ENCODE peak calls at places on chromosomes 2 and 18, in six cellular contexts. U is neural progenitor cell, O is left ventricle myocardium inferior, N is body of pancreas, P is pancreas, E is HepG2. K is an unnamed sample. For H3K4me1, the result is how much of the 10 kb centered on the place peaks cover.

GRCh38 chr2:49044680-49045079 is 109.6 kb downstream of the FSHR start:
- DNase-seq in U (peak), O (no peak), N (no peak), P (no peak), E (peak), K (no peak)

GRCh38 chr2:46521215-46521683 is 41.9 kb downstream of the TMEM247 start:
- DNase-seq in U (no peak), O (peak), N (peak), P (peak), E (no peak), K (peak)

GRCh38 chr2:25115902-25116301 is 52.5 kb downstream of the POMC start:
- DNase-seq in U (no peak), O (no peak), N (no peak), P (no peak), E (peak), K (no peak)

GRCh38 chr2:10620481-10620880 is 69.3 kb downstream of the NOL10 start:
- DNase-seq in U (no peak), O (no peak), N (no peak), P (no peak), E (no peak), K (no peak)

GRCh38 chr2:55875434-55876135 is 48.0 kb downstream of the EFEMP1 start:
- DNase-seq in U (no peak), O (no peak), N (no peak), P (no peak), E (peak), K (no peak)

GRCh38 chr2:157386747-157387146 is 57.1 kb downstream of the CYTIP start:
- DNase-seq in U (no peak), O (no peak), N (no peak), P (no peak), E (no peak), K (no peak)

GRCh38 chr2:55581435-55581834 is 36.0 kb downstream of the PPP4R3B start:
- DNase-seq in U (peak), O (no peak), N (no peak), P (no peak), E (peak), K (no peak)

GRCh38 chr18:73923866-73924265 is 223.8 kb downstream of the FBXO15 start:
- DNase-seq in U (no peak), O (no peak), N (no peak), P (no peak), E (no peak), K (no peak)

GRCh38 chr18:37956902-37957301 is 391.3 kb upstream of the CELF4 start:
- DNase-seq in U (no peak), O (no peak), N (no peak), P (no peak), E (no peak), K (no peak)

GRCh38 chr18:36321636-36322407 is 24.3 kb downstream of the FHOD3 start:
- DNase-seq in U (no peak), O (no peak), N (no peak), P (no peak), E (no peak), K (peak)

GRCh38 chr18:13239557-13239956 is 21.0 kb downstream of the LDLRAD4 start:
- DNase-seq in U (peak), O (no peak), N (peak), P (no peak), E (no peak), K (peak)

GRCh38 chr2:102027036-102027702 is 35.4 kb downstream of the IL1R2 start:
- DNase-seq in U (no peak), O (no peak), N (no peak), P (no peak), E (no peak), K (peak)

GRCh38 chr2:235384624-235385023 is 109.2 kb upstream of the AGAP1 start:
- DNase-seq in U (peak), O (no peak), N (no peak), P (no peak), E (no peak), K (peak)

GRCh38 chr2:195575879-195576391 is 81.1 kb upstream of the SLC39A10 start:
- DNase-seq in U (peak), O (no peak), N (no peak), P (no peak), E (peak), K (no peak)

GRCh38 chr18:50726960-50727589 is 92.7 kb downstream of the MRO start:
- DNase-seq in U (no peak), O (no peak), N (no peak), P (no peak), E (no peak), K (peak)

GRCh38 chr18:29892960-29893558 is 1149.5 kb downstream of the DSC3 start:
- DNase-seq in U (peak), O (no peak), N (no peak), P (no peak), E (no peak), K (no peak)

GRCh38 chr2:134173338-134174016 is 80.4 kb upstream of the MGAT5 start:
- DNase-seq in U (no peak), O (peak), N (no peak), P (no peak), E (no peak), K (no peak)

GRCh38 chr18:23438046-23438377 is 15.1 kb upstream of the RIOK3 start:
- DNase-seq in U (no peak), O (no peak), N (no peak), P (no peak), E (no peak), K (no peak)

GRCh38 chr18:49481317-49481716 is 5.7 kb downstream of the C18orf32 start:
- DNase-seq in U (no peak), O (no peak), N (no peak), P (no peak), E (no peak), K (no peak)

GRCh38 chr18:59509477-59510173 is 150.6 kb upstream of the LMAN1 start:
- DNase-seq in U (no peak), O (peak), N (no peak), P (no peak), E (no peak), K (peak)

GRCh38 chr2:58289029-58289428 is 47.9 kb upstream of the FANCL start:
- DNase-seq in U (no peak), O (no peak), N (no peak), P (no peak), E (no peak), K (no peak)

GRCh38 chr2:237378650-237379049 is 35.3 kb downstream of the COL6A3 start:
- DNase-seq in U (no peak), O (no peak), N (no peak), P (no peak), E (no peak), K (no peak)

GRCh38 chr2:237384672-237385020 is 29.3 kb downstream of the COL6A3 start:
- DNase-seq in U (no peak), O (no peak), N (no peak), P (no peak), E (no peak), K (no peak)

GRCh38 chr2:237383991-237384671 is 29.8 kb downstream of the COL6A3 start:
- DNase-seq in U (no peak), O (no peak), N (no peak), P (no peak), E (no peak), K (no peak)

GRCh38 chr2:237379636-237380035 is 34.3 kb downstream of the COL6A3 start:
- DNase-seq in U (no peak), O (no peak), N (no peak), P (no peak), E (no peak), K (no peak)

GRCh38 chr2:237380768-237381167 is 33.2 kb downstream of the COL6A3 start:
- DNase-seq in U (no peak), O (no peak), N (no peak), P (no peak), E (no peak), K (no peak)
- H3K4me1 ChIP-seq in U (under half), O (under half), N (under half), P (under half), E (under half), K (under half)

GRCh38 chr2:219176818-219177593 is at the start of gene CNPPD1:
- DNase-seq in U (peak), O (peak), N (peak), P (peak), E (peak), K (peak)
- TF ChIP-seq CTCF in U (no peak), O (no peak), N (no peak), P (no peak), E (no peak), K (no peak)

DNA sequence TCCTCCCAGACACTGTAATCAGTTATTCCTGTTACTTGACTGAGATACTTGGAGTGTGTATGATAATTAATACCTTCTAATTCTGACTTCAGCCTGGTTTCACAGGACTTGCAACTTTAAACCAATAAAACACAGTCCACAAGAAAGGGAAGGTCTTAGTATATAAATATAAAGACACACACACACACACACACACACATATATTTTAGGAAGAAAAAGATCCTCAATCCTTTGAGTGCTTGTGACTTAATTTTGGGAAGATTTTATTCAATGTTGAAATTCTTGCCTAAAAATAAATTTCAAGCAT is 700 bp upstream of the VPS54 start:
- DNase-seq in U (no peak), O (no peak), N (no peak), P (no peak), E (no peak), K (no peak)
- H3K4me3 ChIP-seq in U (peak), O (peak), N (no peak), P (peak), E (peak), K (peak)

GRCh38 chr2:177258059-177258458 is 6.5 kb downstream of the NFE2L2 start:
- DNase-seq in U (no peak), O (no peak), N (no peak), P (no peak), E (no peak), K (no peak)
- H3K4me1 ChIP-seq in U (under half), O (half or more), N (half or more), P (under half), E (half or more), K (under half)

GRCh38 chr18:21672868-21673267 is 31.7 kb downstream of the ABHD3 start:
- DNase-seq in U (no peak), O (peak), N (peak), P (peak), E (peak), K (peak)
- TF ChIP-seq CTCF in U (no peak), O (no peak), N (no peak), P (no peak), E (no peak), K (no peak)

DNA sequence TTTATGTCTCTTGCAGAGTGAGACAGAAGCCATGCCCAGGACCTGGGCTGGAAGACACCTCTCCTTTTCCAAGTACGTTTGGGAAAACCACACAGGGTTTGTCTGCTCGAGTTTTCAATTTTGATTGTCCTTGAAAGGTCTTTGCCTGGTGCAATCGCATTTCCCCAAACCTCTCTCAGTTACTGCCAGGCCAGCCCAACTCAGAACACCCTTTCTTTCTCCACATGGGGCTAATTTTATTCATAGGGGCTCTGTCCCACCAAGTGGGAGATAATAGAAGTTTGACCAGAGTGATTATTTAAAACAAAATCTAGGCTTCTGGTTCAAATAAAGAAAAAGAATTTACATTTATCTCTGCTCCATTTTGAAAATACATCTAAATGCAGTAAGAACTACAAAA is 272.1 kb downstream of the OSR1 start:
- DNase-seq in U (peak), O (no peak), N (no peak), P (no peak), E (no peak), K (no peak)
- H3K4me3 ChIP-seq in U (no peak), O (no peak), N (no peak), P (no peak), E (no peak), K (no peak)

DNA sequence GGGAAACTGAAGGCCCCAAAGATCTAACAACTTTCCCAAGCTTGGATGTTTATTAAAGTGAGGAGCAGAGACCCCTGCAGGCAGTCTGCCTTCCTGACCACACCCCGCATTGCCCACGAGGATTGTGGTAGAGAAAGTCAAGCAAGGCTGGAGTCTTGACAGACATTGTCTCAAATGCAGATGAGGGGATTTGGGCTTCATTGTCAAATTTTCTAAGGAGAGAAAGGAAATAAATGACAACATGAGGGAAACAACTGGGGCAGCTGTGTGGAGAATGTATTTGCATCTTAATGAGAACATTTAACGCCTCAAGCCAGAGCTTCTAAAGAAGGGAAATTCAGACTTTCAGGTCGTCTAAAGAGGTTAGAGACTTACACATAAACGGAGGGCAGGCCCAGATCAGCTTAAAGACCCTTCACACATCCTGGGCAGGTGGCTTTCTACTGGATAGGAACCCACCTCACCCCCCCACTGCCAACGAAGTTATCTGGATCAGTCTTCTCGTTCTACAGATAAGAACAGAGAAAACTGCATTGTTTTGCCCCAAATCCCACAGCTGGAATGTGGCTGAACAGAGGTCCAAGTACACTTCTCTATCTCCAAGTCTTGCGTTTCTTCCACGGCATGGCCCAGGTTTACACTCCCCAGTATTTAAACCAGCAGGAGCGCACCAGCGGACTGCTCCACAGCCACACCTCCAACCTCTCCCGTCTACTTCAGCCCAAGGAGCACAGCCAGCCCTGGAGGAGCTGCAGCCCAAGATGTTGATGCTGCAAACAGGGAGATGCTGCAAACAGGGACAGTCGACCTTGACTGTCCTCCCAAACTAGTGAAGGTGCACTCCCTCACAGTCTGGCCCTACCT is 16.2 kb upstream of the SCG2 start:
- DNase-seq in U (peak), O (no peak), N (no peak), P (no peak), E (no peak), K (no peak)
- H3K4me1 ChIP-seq in U (under half), O (under half), N (under half), P (under half), E (under half), K (under half)

GRCh38 chr2:26469955-26470354 is 8.0 kb downstream of the OTOF start:
- DNase-seq in U (no peak), O (no peak), N (no peak), P (no peak), E (no peak), K (no peak)

GRCh38 chr2:26472821-26473655 is 4.9 kb downstream of the OTOF start:
- DNase-seq in U (no peak), O (no peak), N (no peak), P (no peak), E (no peak), K (no peak)

GRCh38 chr2:26471766-26472706 is 5.9 kb downstream of the OTOF start:
- DNase-seq in U (no peak), O (no peak), N (no peak), P (no peak), E (no peak), K (no peak)

GRCh38 chr2:26470601-26471260 is 7.2 kb downstream of the OTOF start:
- DNase-seq in U (no peak), O (no peak), N (no peak), P (no peak), E (no peak), K (no peak)

GRCh38 chr2:26471278-26471677 is 6.6 kb downstream of the OTOF start:
- DNase-seq in U (peak), O (no peak), N (no peak), P (no peak), E (no peak), K (no peak)
- TF ChIP-seq CTCF in U (peak), O (no peak), N (no peak), P (no peak), E (peak), K (no peak)

DNA sequence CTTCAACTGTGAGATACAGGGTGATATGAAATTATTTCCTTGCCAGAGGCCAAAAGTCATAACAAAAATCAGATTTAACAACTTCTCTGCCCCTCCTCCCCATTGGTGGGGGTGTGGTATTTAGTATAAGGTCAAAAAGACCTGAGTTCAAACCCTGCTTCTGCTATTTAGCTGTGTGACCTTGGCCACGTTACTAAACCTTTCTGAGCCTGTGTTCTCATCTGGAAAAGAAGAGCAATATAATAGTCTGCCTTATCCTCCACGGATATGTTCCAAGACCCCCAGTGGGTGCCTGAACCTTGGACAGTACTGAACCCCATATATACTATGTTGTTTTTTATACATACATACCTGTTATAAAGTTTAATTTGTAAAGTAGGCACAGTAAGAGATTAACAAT is 3.7 kb downstream of the CDC42EP3 start:
- DNase-seq in U (no peak), O (no peak), N (no peak), P (no peak), E (no peak), K (no peak)
- H3K4me3 ChIP-seq in U (no peak), O (peak), N (no peak), P (no peak), E (no peak), K (no peak)